ENCODE peak calls at places on chromosomes 1 and 21, in eight cellular contexts. Q is fibroblast of lung, V is heart right ventricle, G is transverse colon, S is endodermal cell, M is body of pancreas, K is neural progenitor cell, U is RWPE1. T is an unnamed sample.

GRCh38 chr1:89794406-89794805 is 26.4 kb upstream of the LRRC8D start:
- DNase-seq in Q (no peak), V (no peak), G (no peak), S (peak), M (no peak), K (peak), U (no peak), T (no peak)

GRCh38 chr1:100785399-100786082 is 66.0 kb downstream of the VCAM1 start:
- DNase-seq in Q (peak), V (no peak), G (no peak), S (no peak), M (no peak), K (no peak), U (no peak), T (peak)

GRCh38 chr1:198118136-198118535 is 38.7 kb upstream of the NEK7 start:
- DNase-seq in Q (peak), V (peak), G (peak), S (no peak), M (peak), K (no peak), U (no peak), T (no peak)

GRCh38 chr1:161779393-161779792 is 13.3 kb downstream of the ATF6 start:
- DNase-seq in Q (no peak), V (no peak), G (no peak), S (no peak), M (no peak), K (no peak), U (no peak), T (no peak)

GRCh38 chr1:14786104-14786675 is 187.7 kb downstream of the KAZN start:
- DNase-seq in Q (no peak), V (no peak), G (no peak), S (no peak), M (no peak), K (no peak), U (no peak), T (no peak)

GRCh38 chr21:30434033-30434631 is 4.1 kb downstream of the KRTAP13-4 start:
- DNase-seq in Q (peak), V (no peak), G (peak), S (peak), M (peak), K (peak), U (peak), T (no peak)

GRCh38 chr1:62906428-62906886 is 122.5 kb downstream of the ATG4C start:
- DNase-seq in Q (peak), V (no peak), G (no peak), S (peak), M (no peak), K (peak), U (no peak), T (no peak)

GRCh38 chr1:94100129-94100784 is 20.7 kb downstream of the ABCA4 start:
- DNase-seq in Q (no peak), V (no peak), G (no peak), S (no peak), M (no peak), K (no peak), U (no peak), T (no peak)

GRCh38 chr1:61517345-61517744 is 207.6 kb downstream of the TM2D1 start:
- DNase-seq in Q (no peak), V (no peak), G (no peak), S (no peak), M (no peak), K (no peak), U (no peak), T (no peak)

GRCh38 chr1:87202922-87203655 is 125.6 kb upstream of the LMO4 start:
- DNase-seq in Q (no peak), V (no peak), G (peak), S (no peak), M (no peak), K (no peak), U (no peak), T (no peak)

GRCh38 chr1:184311580-184311979 is 75.2 kb upstream of the C1orf21 start:
- DNase-seq in Q (no peak), V (no peak), G (no peak), S (no peak), M (no peak), K (no peak), U (no peak), T (no peak)

GRCh38 chr1:21307663-21308062 is 17.4 kb upstream of the ECE1 start:
- DNase-seq in Q (no peak), V (no peak), G (no peak), S (peak), M (no peak), K (peak), U (no peak), T (no peak)

GRCh38 chr1:16915627-16915973 is 6.1 kb upstream of the CROCC start:
- DNase-seq in Q (no peak), V (no peak), G (no peak), S (peak), M (no peak), K (no peak), U (no peak), T (no peak)

GRCh38 chr1:209409786-209410185 is 173.7 kb upstream of the CAMK1G start:
- DNase-seq in Q (peak), V (no peak), G (no peak), S (no peak), M (no peak), K (no peak), U (no peak), T (peak)

GRCh38 chr1:89588480-89588879 is 44.4 kb upstream of the LRRC8C start:
- DNase-seq in Q (no peak), V (no peak), G (no peak), S (no peak), M (no peak), K (no peak), U (no peak), T (no peak)

GRCh38 chr1:42740756-42741580 is 932 bp upstream of the CLDN19 start:
- DNase-seq in Q (no peak), V (no peak), G (no peak), S (peak), M (no peak), K (peak), U (no peak), T (no peak)

GRCh38 chr1:241611063-241611462 is 29.1 kb downstream of the CHML start:
- DNase-seq in Q (peak), V (no peak), G (no peak), S (no peak), M (no peak), K (peak), U (peak), T (peak)

GRCh38 chr1:41902125-41902524 is 16.6 kb downstream of the HIVEP3 start:
- DNase-seq in Q (peak), V (no peak), G (no peak), S (no peak), M (no peak), K (no peak), U (peak), T (peak)

GRCh38 chr1:20446796-20447195 is 39.2 kb downstream of the CAMK2N1 start:
- DNase-seq in Q (peak), V (no peak), G (no peak), S (no peak), M (no peak), K (no peak), U (peak), T (no peak)

GRCh38 chr1:155167166-155168104 is 5.7 kb downstream of the KRTCAP2 start:
- DNase-seq in Q (peak), V (peak), G (peak), S (peak), M (peak), K (peak), U (peak), T (peak)

GRCh38 chr21:42117229-42118048 is 46.3 kb downstream of the UMODL1 start:
- DNase-seq in Q (peak), V (peak), G (peak), S (peak), M (peak), K (peak), U (peak), T (peak)

GRCh38 chr21:30793581-30794314 is 19.3 kb downstream of the KRTAP8-1 start:
- DNase-seq in Q (no peak), V (no peak), G (no peak), S (no peak), M (no peak), K (no peak), U (no peak), T (no peak)

GRCh38 chr1:204573563-204573925 is 57.3 kb downstream of the MDM4 start:
- DNase-seq in Q (no peak), V (no peak), G (no peak), S (peak), M (no peak), K (no peak), U (peak), T (peak)

GRCh38 chr1:196660912-196661311 is 9.1 kb downstream of the CFH start:
- DNase-seq in Q (peak), V (no peak), G (no peak), S (no peak), M (no peak), K (peak), U (peak), T (no peak)

GRCh38 chr1:58158006-58158405 is 388.5 kb downstream of the OMA1 start:
- DNase-seq in Q (no peak), V (no peak), G (no peak), S (no peak), M (no peak), K (peak), U (no peak), T (no peak)

GRCh38 chr1:222529181-222529580 is 18.7 kb downstream of the HHIPL2 start:
- DNase-seq in Q (no peak), V (no peak), G (no peak), S (no peak), M (no peak), K (no peak), U (no peak), T (no peak)

GRCh38 chr1:89870998-89871397 is 50.2 kb downstream of the LRRC8D start:
- DNase-seq in Q (no peak), V (no peak), G (no peak), S (no peak), M (no peak), K (no peak), U (no peak), T (peak)

GRCh38 chr1:182752077-182752826 is 37.3 kb upstream of the NPL start:
- DNase-seq in Q (peak), V (peak), G (no peak), S (peak), M (no peak), K (no peak), U (no peak), T (peak)

GRCh38 chr1:45246760-45247159 is 40.4 kb upstream of the ZSWIM5 start:
- DNase-seq in Q (peak), V (no peak), G (no peak), S (no peak), M (no peak), K (no peak), U (peak), T (peak)

GRCh38 chr1:218242171-218242570 is 42.9 kb upstream of the RRP15 start:
- DNase-seq in Q (no peak), V (no peak), G (no peak), S (no peak), M (no peak), K (no peak), U (no peak), T (no peak)

GRCh38 chr21:36065497-36066036 is 4.3 kb upstream of the CBR1 start:
- DNase-seq in Q (peak), V (no peak), G (no peak), S (no peak), M (peak), K (no peak), U (peak), T (no peak)
- H3K27ac ChIP-seq in Q (peak), V (no peak), G (peak), S (no peak), M (no peak), K (no peak), U (no peak), T (no peak)

DNA sequence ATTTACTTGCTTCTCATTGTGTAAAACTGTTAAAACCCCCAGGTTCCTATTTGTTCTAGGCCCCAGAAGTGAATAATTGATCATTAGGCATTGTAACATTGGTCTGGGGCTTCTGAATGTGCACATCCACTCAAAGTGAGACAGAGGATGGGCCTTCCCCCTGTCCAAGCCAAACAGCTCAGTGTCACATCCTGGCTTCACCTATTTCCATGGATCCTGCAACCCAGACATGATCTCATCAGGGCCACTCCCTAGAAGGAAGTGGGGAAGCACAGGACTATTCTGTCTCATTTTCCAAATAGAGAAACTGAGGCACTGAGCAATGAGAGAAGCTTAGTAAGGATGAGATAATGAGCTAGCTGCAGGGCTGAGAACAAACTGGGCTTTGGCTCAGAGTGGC is 47.4 kb upstream of the TSPAN2 start:
- DNase-seq in Q (no peak), V (no peak), G (no peak), S (no peak), M (no peak), K (no peak), U (no peak), T (no peak)
- H3K27ac ChIP-seq in Q (no peak), V (no peak), G (no peak), S (no peak), M (no peak), K (no peak), U (no peak), T (peak)

GRCh38 chr1:31784356-31785019 is 20.3 kb upstream of the ADGRB2 start:
- DNase-seq in Q (no peak), V (no peak), G (no peak), S (peak), M (no peak), K (no peak), U (no peak), T (no peak)
- H3K27ac ChIP-seq in Q (no peak), V (no peak), G (no peak), S (no peak), M (no peak), K (no peak), U (no peak), T (no peak)

GRCh38 chr1:119987689-119988088 is 81.8 kb downstream of the NOTCH2 start:
- DNase-seq in Q (no peak), V (no peak), G (no peak), S (no peak), M (no peak), K (no peak), U (no peak), T (no peak)
- H3K27ac ChIP-seq in Q (peak), V (peak), G (peak), S (no peak), M (peak), K (no peak), U (no peak), T (peak)

DNA sequence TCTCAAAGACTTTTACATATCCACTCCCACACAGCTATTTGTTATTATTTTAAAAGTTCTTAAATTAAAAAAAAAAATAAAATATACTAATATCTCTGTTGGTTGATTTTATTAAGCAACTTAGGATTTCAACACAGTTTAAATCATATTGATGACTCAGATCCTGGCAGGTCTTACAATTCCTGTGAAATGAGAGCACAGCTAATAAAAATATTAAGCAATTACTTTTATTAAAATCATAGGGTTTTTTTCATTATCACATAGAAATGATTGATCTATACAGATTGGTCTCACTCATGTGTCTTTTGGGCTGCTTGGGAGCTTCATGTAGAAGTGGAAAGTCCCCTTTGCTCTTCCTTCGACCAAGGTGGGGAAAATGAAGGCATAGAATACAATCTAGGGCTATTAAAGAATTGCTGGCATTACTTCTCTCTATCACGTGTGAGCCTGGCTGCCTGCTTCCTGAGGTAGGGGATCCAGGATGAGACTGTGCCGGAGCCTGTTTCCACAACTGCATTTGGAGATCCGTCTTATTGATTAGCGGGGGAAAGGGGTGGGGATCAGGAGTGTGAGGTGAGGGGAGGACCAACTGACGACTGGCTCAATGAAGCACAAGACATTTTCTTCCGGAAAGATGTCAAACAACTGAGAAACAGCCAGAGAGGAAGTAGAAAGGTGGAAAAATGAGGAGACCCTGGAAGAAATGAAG is 858.0 kb downstream of the USP25 start:
- DNase-seq in Q (peak), V (no peak), G (no peak), S (peak), M (no peak), K (peak), U (peak), T (peak)
- H3K27ac ChIP-seq in Q (peak), V (peak), G (peak), S (peak), M (peak), K (no peak), U (peak), T (peak)

DNA sequence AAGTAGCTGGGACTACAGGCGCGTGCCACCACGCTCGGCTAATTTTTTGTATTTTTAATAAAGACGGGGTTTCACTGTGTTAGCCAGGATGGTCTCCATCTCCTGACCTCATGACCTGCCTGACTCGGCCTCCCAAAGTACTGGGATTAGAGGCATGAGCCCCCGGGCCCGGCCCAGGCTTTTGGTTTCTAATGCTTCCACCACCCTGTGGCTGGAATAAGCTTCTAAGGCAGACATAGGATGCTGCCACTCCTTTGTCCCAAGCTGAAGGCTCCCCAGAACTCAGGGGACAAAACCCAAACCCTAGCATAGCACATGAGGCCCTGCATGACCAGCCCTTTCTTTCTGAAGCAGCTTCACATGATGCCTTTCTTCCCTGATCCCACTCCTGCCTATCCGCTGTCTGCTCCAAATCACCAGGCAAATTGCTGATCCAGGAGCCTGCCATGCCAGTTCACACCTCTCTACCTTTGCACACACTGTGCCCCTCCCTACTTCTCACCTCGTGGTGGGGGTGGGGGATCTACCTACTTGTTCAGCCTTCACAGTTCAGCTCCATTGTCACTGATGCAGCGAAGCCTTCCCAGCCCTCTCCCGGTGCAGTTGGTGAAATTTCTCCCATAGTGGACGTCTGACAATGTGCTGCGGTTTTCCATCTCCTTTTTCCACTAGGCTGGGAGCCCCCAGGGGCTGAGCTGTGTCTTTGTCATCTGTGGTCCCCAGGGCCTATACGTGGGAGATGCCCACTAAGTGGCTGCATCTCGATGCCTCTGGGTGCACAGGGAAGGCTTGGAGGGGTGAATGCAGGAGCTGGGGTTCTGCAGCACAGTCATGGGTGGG is 6.9 kb downstream of the PTPRU start:
- DNase-seq in Q (no peak), V (no peak), G (no peak), S (peak), M (no peak), K (no peak), U (no peak), T (no peak)
- H3K27ac ChIP-seq in Q (no peak), V (no peak), G (no peak), S (no peak), M (no peak), K (no peak), U (no peak), T (no peak)

GRCh38 chr1:10265936-10266335 is 55.6 kb downstream of the KIF1B start:
- DNase-seq in Q (no peak), V (no peak), G (no peak), S (no peak), M (no peak), K (no peak), U (no peak), T (no peak)
- H3K27ac ChIP-seq in Q (no peak), V (no peak), G (no peak), S (no peak), M (no peak), K (peak), U (no peak), T (no peak)

DNA sequence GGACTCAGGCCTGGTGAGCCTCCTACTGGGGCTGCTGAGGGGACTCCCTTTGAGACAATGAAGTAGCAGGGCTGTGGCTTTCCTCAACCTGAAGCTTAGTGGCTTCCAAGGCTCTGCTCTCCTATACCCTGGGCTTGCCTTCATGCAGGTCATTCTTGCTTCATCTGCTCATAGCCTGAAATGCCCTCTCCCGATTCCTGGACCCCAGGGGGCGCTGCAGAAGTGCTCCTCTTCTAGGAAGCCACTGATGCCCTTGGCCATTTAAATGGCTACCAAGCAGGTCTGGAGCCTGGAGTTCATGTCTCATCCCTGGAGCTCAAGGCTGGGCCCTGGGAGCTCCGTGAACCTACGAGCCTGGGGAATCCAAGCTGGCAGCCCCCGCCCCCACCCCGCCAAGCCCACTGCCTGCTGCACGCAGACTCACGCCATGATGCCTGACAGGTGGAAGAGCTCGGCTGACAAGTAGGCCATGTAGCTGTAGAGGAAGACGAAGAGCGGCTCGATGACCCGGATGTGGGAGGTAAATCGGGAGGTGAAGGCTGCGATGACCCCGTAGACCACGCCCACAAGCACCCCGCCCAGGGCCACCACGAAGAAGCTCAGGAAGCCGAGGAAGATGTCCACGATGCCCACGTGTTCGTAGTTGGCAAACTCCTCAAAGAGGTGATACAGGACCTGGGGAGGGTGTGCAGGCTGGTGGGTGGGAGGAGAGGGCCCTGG is 45.7 kb downstream of the SLC9A1 start:
- DNase-seq in Q (no peak), V (no peak), G (peak), S (peak), M (no peak), K (peak), U (no peak), T (peak)
- H3K27ac ChIP-seq in Q (no peak), V (no peak), G (no peak), S (no peak), M (no peak), K (no peak), U (peak), T (no peak)

GRCh38 chr1:115077286-115077983 is 11.9 kb downstream of the TSPAN2 start:
- DNase-seq in Q (no peak), V (no peak), G (no peak), S (no peak), M (no peak), K (no peak), U (no peak), T (no peak)
- H3K27ac ChIP-seq in Q (no peak), V (no peak), G (no peak), S (no peak), M (no peak), K (no peak), U (no peak), T (no peak)

T was measured in PC-9.